ENCODE peak calls at places on chromosomes 11 and 22, in seven cellular contexts. T, Q, J, K, O, M and V are unnamed samples.

GRCh38 chr11:66851251-66851620 is 5.6 kb upstream of the LRFN4 start:
- DNase-seq in T (no peak), Q (no peak), J (no peak), K (no peak), O (no peak), M (no peak), V (no peak)

GRCh38 chr22:49726701-49727101 is 101.0 kb downstream of the BRD1 start:
- DNase-seq in T (no peak), Q (no peak), J (no peak), K (no peak), O (no peak), M (no peak), V (no peak)

GRCh38 chr11:832529-833113 is at the start of gene CD151:
- DNase-seq in T (peak; percentile 48), Q (peak; percentile 75), J (no peak), K (no peak), O (peak; percentile 51), M (no peak), V (peak; percentile 67)

GRCh38 chr11:76672431-76673163 is 2.0 kb upstream of the LRRC32 start:
- DNase-seq in T (peak; percentile 48), Q (no peak), J (no peak), K (no peak), O (no peak), M (no peak), V (peak; percentile 57)

GRCh38 chr22:19473578-19473977 is 5.4 kb downstream of the UFD1 start:
- DNase-seq in T (no peak), Q (peak; percentile 18), J (no peak), K (no peak), O (no peak), M (no peak), V (no peak)

GRCh38 chr22:37741312-37741795 is 44.5 kb downstream of the TRIOBP start:
- DNase-seq in T (no peak), Q (peak; percentile 88), J (no peak), K (peak; percentile 89), O (no peak), M (peak; percentile 67), V (no peak)

GRCh38 chr11:6040874-6041273 is 10.3 kb upstream of the OR56A1 start:
- DNase-seq in T (no peak), Q (no peak), J (no peak), K (no peak), O (no peak), M (no peak), V (no peak)

GRCh38 chr11:57899378-57899777 is 124.3 kb upstream of the OR9Q1 start:
- DNase-seq in T (no peak), Q (no peak), J (no peak), K (no peak), O (no peak), M (no peak), V (no peak)

GRCh38 chr11:74434528-74434927 is 32.8 kb downstream of the KCNE3 start:
- DNase-seq in T (no peak), Q (peak; percentile 49), J (no peak), K (no peak), O (no peak), M (no peak), V (no peak)

GRCh38 chr11:2531277-2531986 is 86.6 kb downstream of the KCNQ1 start:
- DNase-seq in T (peak; percentile 69), Q (peak; percentile 63), J (peak; percentile 55), K (peak; percentile 28), O (peak; percentile 58), M (peak; percentile 42), V (peak; percentile 73)

GRCh38 chr11:121814962-121815361 is 301.1 kb downstream of the BLID start:
- DNase-seq in T (no peak), Q (peak; percentile 36), J (no peak), K (peak; percentile 9), O (no peak), M (no peak), V (no peak)

GRCh38 chr22:29750559-29750958 is 16.2 kb downstream of the ZMAT5 start:
- DNase-seq in T (no peak), Q (no peak), J (no peak), K (no peak), O (no peak), M (no peak), V (no peak)

GRCh38 chr11:86291466-86292262 is 10.4 kb upstream of the HIKESHI start:
- DNase-seq in T (peak; percentile 77), Q (peak; percentile 78), J (peak; percentile 48), K (no peak), O (peak; percentile 51), M (peak; percentile 62), V (peak; percentile 82)

GRCh38 chr11:124656759-124657627 is 16.5 kb downstream of the SIAE start:
- DNase-seq in T (no peak), Q (no peak), J (no peak), K (no peak), O (no peak), M (no peak), V (no peak)

GRCh38 chr11:29227816-29228215 is 789.0 kb downstream of the KCNA4 start:
- DNase-seq in T (no peak), Q (no peak), J (no peak), K (no peak), O (no peak), M (no peak), V (no peak)

GRCh38 chr11:79167510-79168188 is 273.2 kb downstream of the TENM4 start:
- DNase-seq in T (no peak), Q (no peak), J (no peak), K (no peak), O (no peak), M (no peak), V (no peak)

GRCh38 chr11:1632053-1632714 is 2.6 kb downstream of the KRTAP5-5 start:
- DNase-seq in T (no peak), Q (no peak), J (no peak), K (no peak), O (no peak), M (no peak), V (no peak)

GRCh38 chr11:36317992-36318391 is 21.9 kb downstream of the PRR5L start:
- DNase-seq in T (no peak), Q (no peak), J (no peak), K (no peak), O (no peak), M (no peak), V (no peak)

GRCh38 chr11:108916935-108917334 is 252.1 kb downstream of the DDX10 start:
- DNase-seq in T (no peak), Q (no peak), J (no peak), K (no peak), O (no peak), M (no peak), V (no peak)